ENCODE peak calls at places on chromosome 22, in ten cellular contexts. One of them, this sample, is unnamed.

GRCh38 chr22:42881982-42882656 is 25.0 kb upstream of the ARFGAP3 start:
- DNase-seq in HL-60: no peak
- DNase-seq in fibroblast of the aortic adventitia: no peak
- DNase-seq in tibial nerve: no peak
- DNase-seq in neural crest cell: no peak
- DNase-seq in progenitor cell of endocrine pancreas: no peak
- DNase-seq in Peyer's patch: no peak
- DNase-seq in GM10248: no peak
- DNase-seq in GM23338: no peak
- DNase-seq in HFF-Myc: no peak
- DNase-seq in this sample: no peak

GRCh38 chr22:30909306-30909705 is 59.3 kb downstream of the MORC2 start:
- DNase-seq in HL-60: no peak
- DNase-seq in fibroblast of the aortic adventitia: no peak
- DNase-seq in tibial nerve: no peak
- DNase-seq in neural crest cell: no peak
- DNase-seq in progenitor cell of endocrine pancreas: no peak
- DNase-seq in Peyer's patch: no peak
- DNase-seq in GM10248: no peak
- DNase-seq in GM23338: no peak
- DNase-seq in HFF-Myc: no peak
- DNase-seq in this sample: no peak

GRCh38 chr22:26499188-26499703 is 13.0 kb downstream of the TFIP11 start:
- DNase-seq in HL-60: no peak
- DNase-seq in fibroblast of the aortic adventitia: no peak
- DNase-seq in tibial nerve: no peak
- DNase-seq in neural crest cell: no peak
- DNase-seq in progenitor cell of endocrine pancreas: no peak
- DNase-seq in Peyer's patch: no peak
- DNase-seq in GM10248: no peak
- DNase-seq in GM23338: no peak
- DNase-seq in HFF-Myc: no peak
- DNase-seq in this sample: no peak

GRCh38 chr22:33605201-33605600 is 315.1 kb downstream of the LARGE1 start:
- DNase-seq in HL-60: no peak
- DNase-seq in fibroblast of the aortic adventitia: peak
- DNase-seq in tibial nerve: no peak
- DNase-seq in neural crest cell: no peak
- DNase-seq in progenitor cell of endocrine pancreas: no peak
- DNase-seq in Peyer's patch: no peak
- DNase-seq in GM10248: no peak
- DNase-seq in GM23338: no peak
- DNase-seq in HFF-Myc: peak
- DNase-seq in this sample: no peak

GRCh38 chr22:30887861-30888260 is 80.7 kb downstream of the MORC2 start:
- DNase-seq in HL-60: no peak
- DNase-seq in fibroblast of the aortic adventitia: no peak
- DNase-seq in tibial nerve: no peak
- DNase-seq in neural crest cell: no peak
- DNase-seq in progenitor cell of endocrine pancreas: no peak
- DNase-seq in Peyer's patch: no peak
- DNase-seq in GM10248: no peak
- DNase-seq in GM23338: no peak
- DNase-seq in HFF-Myc: no peak
- DNase-seq in this sample: no peak

GRCh38 chr22:43293661-43294392 is 49.3 kb downstream of the SCUBE1 start:
- DNase-seq in HL-60: peak
- DNase-seq in fibroblast of the aortic adventitia: peak
- DNase-seq in tibial nerve: peak
- DNase-seq in neural crest cell: no peak
- DNase-seq in progenitor cell of endocrine pancreas: peak
- DNase-seq in Peyer's patch: no peak
- DNase-seq in GM10248: no peak
- DNase-seq in GM23338: no peak
- DNase-seq in HFF-Myc: no peak
- DNase-seq in this sample: no peak

GRCh38 chr22:30423296-30423958 is 2.1 kb upstream of the MTFP1 start:
- DNase-seq in HL-60: peak
- DNase-seq in fibroblast of the aortic adventitia: no peak
- DNase-seq in tibial nerve: no peak
- DNase-seq in neural crest cell: no peak
- DNase-seq in progenitor cell of endocrine pancreas: no peak
- DNase-seq in Peyer's patch: peak
- DNase-seq in GM10248: no peak
- DNase-seq in GM23338: peak
- DNase-seq in HFF-Myc: no peak
- DNase-seq in this sample: no peak

GRCh38 chr22:33271390-33272161 is 213.4 kb upstream of the SYN3 start:
- DNase-seq in HL-60: no peak
- DNase-seq in fibroblast of the aortic adventitia: peak
- DNase-seq in tibial nerve: no peak
- DNase-seq in neural crest cell: no peak
- DNase-seq in progenitor cell of endocrine pancreas: no peak
- DNase-seq in Peyer's patch: peak
- DNase-seq in GM10248: peak
- DNase-seq in GM23338: no peak
- DNase-seq in HFF-Myc: no peak
- DNase-seq in this sample: no peak

GRCh38 chr22:46089426-46090041 is 60.8 kb upstream of the PPARA start:
- DNase-seq in HL-60: no peak
- DNase-seq in fibroblast of the aortic adventitia: no peak
- DNase-seq in tibial nerve: peak
- DNase-seq in neural crest cell: no peak
- DNase-seq in progenitor cell of endocrine pancreas: no peak
- DNase-seq in Peyer's patch: no peak
- DNase-seq in GM10248: no peak
- DNase-seq in GM23338: no peak
- DNase-seq in HFF-Myc: no peak
- DNase-seq in this sample: no peak

GRCh38 chr22:46091277-46091977 is 58.9 kb upstream of the PPARA start:
- DNase-seq in HL-60: no peak
- DNase-seq in fibroblast of the aortic adventitia: peak
- DNase-seq in tibial nerve: no peak
- DNase-seq in neural crest cell: no peak
- DNase-seq in progenitor cell of endocrine pancreas: no peak
- DNase-seq in Peyer's patch: no peak
- DNase-seq in GM10248: no peak
- DNase-seq in GM23338: no peak
- DNase-seq in HFF-Myc: no peak
- DNase-seq in this sample: no peak

GRCh38 chr22:46090051-46090591 is 60.2 kb upstream of the PPARA start:
- DNase-seq in HL-60: no peak
- DNase-seq in fibroblast of the aortic adventitia: peak
- DNase-seq in tibial nerve: peak
- DNase-seq in neural crest cell: no peak
- DNase-seq in progenitor cell of endocrine pancreas: no peak
- DNase-seq in Peyer's patch: no peak
- DNase-seq in GM10248: no peak
- DNase-seq in GM23338: no peak
- DNase-seq in HFF-Myc: no peak
- DNase-seq in this sample: no peak

GRCh38 chr22:46092011-46092410 is 58.3 kb upstream of the PPARA start:
- DNase-seq in HL-60: no peak
- DNase-seq in fibroblast of the aortic adventitia: peak
- DNase-seq in tibial nerve: no peak
- DNase-seq in neural crest cell: no peak
- DNase-seq in progenitor cell of endocrine pancreas: no peak
- DNase-seq in Peyer's patch: no peak
- DNase-seq in GM10248: no peak
- DNase-seq in GM23338: no peak
- DNase-seq in HFF-Myc: no peak
- DNase-seq in this sample: no peak

GRCh38 chr22:46090631-46091201 is 59.6 kb upstream of the PPARA start:
- DNase-seq in HL-60: no peak
- DNase-seq in fibroblast of the aortic adventitia: peak
- DNase-seq in tibial nerve: peak
- DNase-seq in neural crest cell: no peak
- DNase-seq in progenitor cell of endocrine pancreas: no peak
- DNase-seq in Peyer's patch: no peak
- DNase-seq in GM10248: no peak
- DNase-seq in GM23338: no peak
- DNase-seq in HFF-Myc: no peak
- DNase-seq in this sample: no peak
- TF ChIP-seq CTCF in HL-60: no peak
- TF ChIP-seq CTCF in fibroblast of the aortic adventitia: no peak
- TF ChIP-seq CTCF in tibial nerve: no peak
- TF ChIP-seq CTCF in neural crest cell: no peak
- TF ChIP-seq CTCF in progenitor cell of endocrine pancreas: no peak
- TF ChIP-seq CTCF in Peyer's patch: no peak
- TF ChIP-seq CTCF in GM10248: no peak
- TF ChIP-seq CTCF in GM23338: no peak
- TF ChIP-seq CTCF in HFF-Myc: no peak
- TF ChIP-seq CTCF in this sample: no peak

GRCh38 chr22:23521442-23522113 is 58.5 kb downstream of the IGLL1 start:
- DNase-seq in HL-60: peak
- DNase-seq in fibroblast of the aortic adventitia: peak
- DNase-seq in tibial nerve: peak
- DNase-seq in neural crest cell: peak
- DNase-seq in progenitor cell of endocrine pancreas: peak
- DNase-seq in Peyer's patch: peak
- DNase-seq in GM10248: peak
- DNase-seq in GM23338: peak
- DNase-seq in HFF-Myc: peak
- DNase-seq in this sample: peak
- TF ChIP-seq CTCF in HL-60: no peak
- TF ChIP-seq CTCF in fibroblast of the aortic adventitia: no peak
- TF ChIP-seq CTCF in tibial nerve: no peak
- TF ChIP-seq CTCF in neural crest cell: peak
- TF ChIP-seq CTCF in progenitor cell of endocrine pancreas: peak
- TF ChIP-seq CTCF in Peyer's patch: no peak
- TF ChIP-seq CTCF in GM10248: no peak
- TF ChIP-seq CTCF in GM23338: no peak
- TF ChIP-seq CTCF in HFF-Myc: no peak
- TF ChIP-seq CTCF in this sample: no peak

GRCh38 chr22:50526849-50527801 is 1.7 kb upstream of the SCO2 start:
- DNase-seq in HL-60: peak
- DNase-seq in fibroblast of the aortic adventitia: peak
- DNase-seq in tibial nerve: no peak
- DNase-seq in neural crest cell: no peak
- DNase-seq in progenitor cell of endocrine pancreas: no peak
- DNase-seq in Peyer's patch: peak
- DNase-seq in GM10248: peak
- DNase-seq in GM23338: peak
- DNase-seq in HFF-Myc: no peak
- DNase-seq in this sample: no peak

GRCh38 chr22:50523806-50524663 is 1.4 kb downstream of the SCO2 start:
- DNase-seq in HL-60: no peak
- DNase-seq in fibroblast of the aortic adventitia: no peak
- DNase-seq in tibial nerve: no peak
- DNase-seq in neural crest cell: no peak
- DNase-seq in progenitor cell of endocrine pancreas: no peak
- DNase-seq in Peyer's patch: no peak
- DNase-seq in GM10248: no peak
- DNase-seq in GM23338: no peak
- DNase-seq in HFF-Myc: no peak
- DNase-seq in this sample: no peak

GRCh38 chr22:50525991-50526848 is 822 bp upstream of the SCO2 start:
- DNase-seq in HL-60: peak
- DNase-seq in fibroblast of the aortic adventitia: peak
- DNase-seq in tibial nerve: no peak
- DNase-seq in neural crest cell: peak
- DNase-seq in progenitor cell of endocrine pancreas: peak
- DNase-seq in Peyer's patch: peak
- DNase-seq in GM10248: peak
- DNase-seq in GM23338: peak
- DNase-seq in HFF-Myc: no peak
- DNase-seq in this sample: no peak

GRCh38 chr22:50524664-50525103 is 714 bp downstream of the SCO2 start:
- DNase-seq in HL-60: peak
- DNase-seq in fibroblast of the aortic adventitia: no peak
- DNase-seq in tibial nerve: no peak
- DNase-seq in neural crest cell: no peak
- DNase-seq in progenitor cell of endocrine pancreas: no peak
- DNase-seq in Peyer's patch: no peak
- DNase-seq in GM10248: no peak
- DNase-seq in GM23338: no peak
- DNase-seq in HFF-Myc: no peak
- DNase-seq in this sample: no peak

DNA sequence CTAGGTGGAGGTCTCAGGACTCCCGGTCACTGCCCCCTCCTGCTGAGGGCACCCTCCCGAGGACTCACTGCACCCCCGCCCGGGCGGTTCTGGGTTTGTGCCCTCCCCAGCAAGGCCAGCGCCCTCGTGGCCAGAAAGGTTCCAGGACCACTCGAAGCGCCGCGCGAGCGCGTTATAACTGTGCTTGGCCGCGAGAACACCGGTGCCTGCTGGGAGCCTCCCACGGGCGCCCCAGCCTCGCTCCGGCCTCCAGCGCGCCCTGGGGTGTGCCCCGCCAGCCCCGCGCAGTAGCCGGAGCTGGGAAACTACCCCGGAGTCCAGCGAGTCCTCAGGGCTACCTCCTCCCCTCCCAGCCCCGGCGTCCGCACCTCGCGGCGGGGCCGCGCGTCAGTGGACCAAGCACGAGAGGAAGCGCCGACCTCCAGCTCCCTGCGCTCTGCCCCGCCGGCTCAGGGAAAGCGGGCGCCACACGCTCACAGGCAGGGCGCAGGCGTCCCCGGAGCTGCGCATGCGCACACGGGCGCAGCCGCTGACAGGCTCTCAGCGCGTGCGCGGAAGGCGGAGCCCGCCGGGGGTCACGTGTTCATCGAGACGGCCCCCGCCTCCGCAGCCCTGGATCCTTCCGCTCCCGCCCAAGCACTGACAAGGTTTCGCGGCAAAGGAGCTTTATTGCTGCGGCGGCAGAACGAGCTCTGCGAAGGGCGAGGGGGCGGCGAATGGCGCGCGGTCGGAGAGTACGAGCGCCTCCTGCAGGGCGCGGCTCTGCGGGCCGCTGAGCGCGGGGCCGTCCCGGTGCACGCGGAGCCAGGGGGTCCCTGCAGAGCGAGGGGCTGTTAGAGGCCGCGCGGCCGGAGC is at the start of gene SCO2:
- DNase-seq in HL-60: peak
- DNase-seq in fibroblast of the aortic adventitia: peak
- DNase-seq in tibial nerve: peak
- DNase-seq in neural crest cell: peak
- DNase-seq in progenitor cell of endocrine pancreas: peak
- DNase-seq in Peyer's patch: peak
- DNase-seq in GM10248: peak
- DNase-seq in GM23338: peak
- DNase-seq in HFF-Myc: peak
- DNase-seq in this sample: peak
- TF ChIP-seq CTCF in HL-60: peak
- TF ChIP-seq CTCF in fibroblast of the aortic adventitia: peak
- TF ChIP-seq CTCF in tibial nerve: peak
- TF ChIP-seq CTCF in neural crest cell: peak
- TF ChIP-seq CTCF in progenitor cell of endocrine pancreas: peak
- TF ChIP-seq CTCF in Peyer's patch: no peak
- TF ChIP-seq CTCF in GM10248: peak
- TF ChIP-seq CTCF in GM23338: peak
- TF ChIP-seq CTCF in HFF-Myc: peak
- TF ChIP-seq CTCF in this sample: no peak

DNA sequence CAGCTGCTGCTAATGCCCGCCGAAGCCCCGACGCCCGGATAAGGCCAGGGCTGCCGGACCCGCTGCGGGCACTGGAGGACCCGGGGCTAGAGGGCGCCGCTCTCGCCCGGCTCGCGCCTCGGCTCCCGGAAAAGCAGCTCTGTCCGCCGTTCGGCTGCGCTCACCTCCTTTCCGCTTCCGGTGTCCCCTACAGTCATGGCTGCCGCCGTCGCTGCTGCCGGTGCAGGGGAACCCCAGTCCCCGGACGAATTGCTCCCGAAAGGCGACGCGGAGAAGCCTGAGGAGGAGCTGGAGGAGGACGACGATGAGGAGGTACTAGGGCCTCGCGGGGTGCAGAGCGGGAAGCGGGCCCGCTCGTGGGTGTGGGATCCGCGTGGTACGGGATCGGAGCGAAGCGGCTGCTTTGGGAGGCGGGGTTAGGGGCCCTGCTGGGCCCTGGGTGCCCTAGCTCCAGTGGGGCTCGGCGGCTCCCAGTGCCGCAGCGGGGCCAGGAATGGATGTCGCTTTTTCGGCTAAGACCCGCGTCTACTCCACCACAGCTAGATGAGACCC is at the start of gene TOMM22:
- DNase-seq in HL-60: peak
- DNase-seq in fibroblast of the aortic adventitia: peak
- DNase-seq in tibial nerve: peak
- DNase-seq in neural crest cell: peak
- DNase-seq in progenitor cell of endocrine pancreas: peak
- DNase-seq in Peyer's patch: peak
- DNase-seq in GM10248: peak
- DNase-seq in GM23338: peak
- DNase-seq in HFF-Myc: peak
- DNase-seq in this sample: peak
- TF ChIP-seq CTCF in HL-60: peak
- TF ChIP-seq CTCF in fibroblast of the aortic adventitia: peak
- TF ChIP-seq CTCF in tibial nerve: peak
- TF ChIP-seq CTCF in neural crest cell: peak
- TF ChIP-seq CTCF in progenitor cell of endocrine pancreas: peak
- TF ChIP-seq CTCF in Peyer's patch: peak
- TF ChIP-seq CTCF in GM10248: peak
- TF ChIP-seq CTCF in GM23338: peak
- TF ChIP-seq CTCF in HFF-Myc: peak
- TF ChIP-seq CTCF in this sample: no peak